ENCODE peak calls at places on chromosomes 3 and 15, in six cellular contexts. X is neuronal stem cell, M is mesenchymal stem cell, Z is IMR-90, K is mesendoderm, R is trophoblast cell. U is an unnamed sample.

GRCh38 chr3:186277268-186277909 is 84.6 kb downstream of the DGKG start:
- DNase-seq in X (no peak), M (peak), Z (peak), K (peak), R (peak), U (peak)

GRCh38 chr3:47109393-47109792 is 54.5 kb downstream of the SETD2 start:
- DNase-seq in X (no peak), M (no peak), Z (no peak), K (no peak), R (no peak), U (no peak)

GRCh38 chr3:122325769-122326168 is 721 bp downstream of the CSTA start:
- DNase-seq in X (no peak), M (no peak), Z (no peak), K (no peak), R (no peak), U (no peak)

GRCh38 chr15:83365370-83365938 is 81.0 kb upstream of the BNC1 start:
- DNase-seq in X (no peak), M (peak), Z (peak), K (peak), R (peak), U (peak)

GRCh38 chr15:101035611-101036010 is 116.5 kb downstream of the LRRK1 start:
- DNase-seq in X (no peak), M (no peak), Z (no peak), K (no peak), R (no peak), U (no peak)

GRCh38 chr3:15325228-15325627 is 7.2 kb downstream of the SH3BP5 start:
- DNase-seq in X (no peak), M (peak), Z (peak), K (peak), R (peak), U (peak)

GRCh38 chr15:56598991-56599390 is 134.1 kb upstream of the MNS1 start:
- DNase-seq in X (no peak), M (no peak), Z (peak), K (no peak), R (no peak), U (no peak)

GRCh38 chr3:128864351-128864811 is 15.0 kb upstream of the ACAD9 start:
- DNase-seq in X (no peak), M (no peak), Z (no peak), K (no peak), R (no peak), U (no peak)

GRCh38 chr3:145952541-145952940 is 208.4 kb downstream of the PLOD2 start:
- DNase-seq in X (no peak), M (peak), Z (peak), K (no peak), R (no peak), U (no peak)

GRCh38 chr3:5079761-5080160 is 42.3 kb upstream of the ARL8B start:
- DNase-seq in X (no peak), M (no peak), Z (no peak), K (no peak), R (no peak), U (no peak)

GRCh38 chr15:68820205-68820588 is 498 bp downstream of the ANP32A start:
- DNase-seq in X (no peak), M (peak), Z (no peak), K (peak), R (peak), U (no peak)
- H3K4ac ChIP-seq in X (peak), M (peak), Z (peak), K (peak), R (peak), U (no peak)

GRCh38 chr15:89803941-89804800 is 10.5 kb downstream of the ANPEP start:
- DNase-seq in X (no peak), M (no peak), Z (no peak), K (no peak), R (no peak), U (no peak)

GRCh38 chr15:89805241-89806216 is 9.1 kb downstream of the ANPEP start:
- DNase-seq in X (no peak), M (no peak), Z (no peak), K (no peak), R (no peak), U (no peak)

GRCh38 chr15:89807689-89808088 is 7.0 kb downstream of the ANPEP start:
- DNase-seq in X (no peak), M (no peak), Z (no peak), K (no peak), R (no peak), U (no peak)

GRCh38 chr15:89806565-89807550 is 7.8 kb downstream of the ANPEP start:
- DNase-seq in X (no peak), M (no peak), Z (no peak), K (no peak), R (no peak), U (no peak)

GRCh38 chr15:89806217-89806564 is 8.5 kb downstream of the ANPEP start:
- DNase-seq in X (no peak), M (no peak), Z (no peak), K (no peak), R (no peak), U (no peak)
- H3K4ac ChIP-seq in X (no peak), M (no peak), Z (no peak), K (no peak), R (no peak), U (no peak)

DNA sequence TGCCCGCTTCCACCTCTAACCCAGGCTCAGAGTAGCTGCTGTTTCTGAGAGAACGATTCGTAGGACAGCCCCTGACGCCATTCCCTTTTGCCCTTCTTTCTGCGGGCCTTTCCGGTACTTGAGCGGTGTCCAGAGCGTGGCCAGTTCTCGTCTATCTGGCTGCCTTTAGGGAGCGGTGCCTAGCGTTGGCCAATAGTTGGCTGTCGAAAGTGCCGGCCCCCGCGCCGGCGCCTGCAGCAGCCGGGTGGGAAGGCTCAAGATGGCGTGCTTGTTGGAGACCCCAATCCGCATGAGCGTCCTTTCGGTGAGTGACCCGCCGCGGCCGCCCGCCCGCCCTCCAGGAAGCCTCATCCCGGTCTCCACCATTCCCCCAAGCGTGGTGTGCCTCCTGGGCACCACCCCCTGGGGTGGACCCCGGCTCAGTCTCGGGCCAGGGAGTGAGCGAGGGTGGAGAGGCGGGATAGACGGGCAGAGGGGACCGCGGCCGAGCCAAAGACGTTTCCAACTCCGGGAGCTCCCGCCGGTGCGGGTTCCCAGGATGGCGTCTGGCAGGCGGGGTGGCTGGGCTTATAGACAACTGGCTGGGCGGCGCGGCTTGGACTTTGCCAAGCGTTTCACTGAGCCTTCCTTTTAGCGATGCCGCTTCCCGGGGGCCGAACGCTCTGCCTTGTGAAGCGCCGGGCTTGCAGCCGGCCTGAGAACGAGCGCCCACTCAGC is at the start of gene ARMC8:
- DNase-seq in X (peak), M (peak), Z (no peak), K (peak), R (peak), U (no peak)
- H3K4ac ChIP-seq in X (no peak), M (peak), Z (peak), K (peak), R (peak), U (no peak)

GRCh38 chr15:74781673-74782595 is at the start of gene CSK:
- DNase-seq in X (peak), M (peak), Z (peak), K (peak), R (peak), U (peak)
- H3K4ac ChIP-seq in X (no peak), M (peak), Z (peak), K (peak), R (peak), U (no peak)

GRCh38 chr3:81465510-81465909 is 295.9 kb downstream of the GBE1 start:
- DNase-seq in X (no peak), M (no peak), Z (no peak), K (no peak), R (no peak), U (no peak)

GRCh38 chr3:81470416-81470978 is 290.9 kb downstream of the GBE1 start:
- DNase-seq in X (no peak), M (no peak), Z (no peak), K (no peak), R (peak), U (no peak)

GRCh38 chr3:81466161-81466560 is 295.3 kb downstream of the GBE1 start:
- DNase-seq in X (no peak), M (no peak), Z (no peak), K (no peak), R (no peak), U (no peak)

GRCh38 chr3:81472600-81473362 is 288.7 kb downstream of the GBE1 start:
- DNase-seq in X (no peak), M (no peak), Z (no peak), K (peak), R (peak), U (no peak)

GRCh38 chr3:81468385-81468784 is 293.1 kb downstream of the GBE1 start:
- DNase-seq in X (no peak), M (no peak), Z (no peak), K (no peak), R (no peak), U (no peak)
- H3K4ac ChIP-seq in X (no peak), M (no peak), Z (no peak), K (no peak), R (no peak), U (no peak)

GRCh38 chr3:13017361-13018038 is 55.7 kb downstream of the IQSEC1 start:
- DNase-seq in X (no peak), M (no peak), Z (no peak), K (no peak), R (no peak), U (no peak)
- H3K4ac ChIP-seq in X (peak), M (no peak), Z (no peak), K (no peak), R (no peak), U (no peak)